ENCODE peak calls at places on chromosome 3, in eight cellular contexts. I is T-helper 1 cell, Y is NT2/D1, E is amniotic stem cell, F is GM23248, T is fibroblast of the conjunctiva, K is A172, Q is T-cell. D is an unnamed sample.

GRCh38 chr3:189500299-189500698 is 130.9 kb upstream of the TP63 start:
- DNase-seq in K (no peak), I (no peak), T (no peak), Y (no peak), E (no peak), F (no peak), Q (no peak), D (no peak)

GRCh38 chr3:64454179-64454578 is 228.9 kb upstream of the PRICKLE2 start:
- DNase-seq in F (peak; percentile 76), T (no peak), Q (no peak), Y (no peak), I (peak; percentile 14), E (no peak), K (peak; percentile 44), D (no peak)

GRCh38 chr3:134423153-134423552 is 48.9 kb upstream of the AMOTL2 start:
- DNase-seq in K (peak; percentile 70), Q (no peak), E (no peak), Y (no peak), F (peak; percentile 39), T (no peak), I (no peak), D (peak; percentile 51)

GRCh38 chr3:43290961-43291360 is 4.6 kb downstream of the SNRK start:
- DNase-seq in I (peak; percentile 29), Q (no peak), E (no peak), K (no peak), T (no peak), Y (no peak), F (peak; percentile 23), D (no peak)

GRCh38 chr3:40847571-40847992 is 322.8 kb downstream of the ZNF621 start:
- DNase-seq in E (no peak), I (no peak), F (no peak), T (no peak), K (peak; percentile 55), Y (peak; percentile 93), Q (no peak), D (peak; percentile 82)

GRCh38 chr3:123799544-123800351 is 84.4 kb downstream of the MYLK start:
- DNase-seq in T (no peak), Q (no peak), E (peak; percentile 47), Y (no peak), I (no peak), F (peak; percentile 90), K (no peak), D (peak; percentile 89)

GRCh38 chr3:151319613-151320012 is 3.0 kb upstream of the GPR87 start:
- DNase-seq in Q (no peak), I (no peak), Y (no peak), T (no peak), K (no peak), E (no peak), F (peak; percentile 57), D (no peak)

GRCh38 chr3:141498592-141499223 is 11.9 kb downstream of the RASA2 start:
- DNase-seq in E (no peak), K (peak; percentile 35), F (no peak), T (no peak), Q (peak; percentile 90), Y (no peak), I (peak; percentile 98), D (no peak)

GRCh38 chr3:4401441-4401840 is 65.6 kb downstream of the SUMF1 start:
- DNase-seq in F (no peak), I (peak; percentile 13), K (no peak), Y (no peak), E (no peak), T (no peak), Q (no peak), D (no peak)

GRCh38 chr3:47780727-47781325 is 867 bp downstream of the SMARCC1 start:
- DNase-seq in E (no peak), T (no peak), F (peak; percentile 59), K (peak; percentile 26), I (peak; percentile 9), Y (no peak), Q (no peak), D (no peak)

GRCh38 chr3:65438096-65438495 is 600.6 kb downstream of the MAGI1 start:
- DNase-seq in I (no peak), F (no peak), Q (no peak), Y (no peak), K (no peak), T (no peak), E (no peak), D (no peak)

GRCh38 chr3:55329849-55330248 is 157.3 kb downstream of the WNT5A start:
- DNase-seq in I (no peak), E (peak; percentile 85), Q (no peak), Y (no peak), K (peak; percentile 81), T (peak; percentile 84), F (peak; percentile 96), D (no peak)

GRCh38 chr3:14463330-14464216 is 61.2 kb downstream of the SLC6A6 start:
- DNase-seq in I (no peak), E (no peak), Q (no peak), Y (no peak), T (no peak), K (no peak), F (no peak), D (peak; percentile 79)

GRCh38 chr3:133362539-133362938 is 37.3 kb upstream of the BFSP2 start:
- DNase-seq in Q (no peak), F (no peak), T (no peak), E (no peak), Y (no peak), K (no peak), I (no peak), D (peak; percentile 35)

GRCh38 chr3:12906141-12906915 is 65.0 kb upstream of the RPL32 start:
- DNase-seq in T (no peak), Q (no peak), E (no peak), K (no peak), Y (no peak), F (no peak), I (no peak), D (no peak)

GRCh38 chr3:127162947-127163645 is 29.8 kb upstream of the PRR23E start:
- DNase-seq in T (no peak), F (no peak), Y (no peak), I (no peak), E (no peak), Q (no peak), K (peak; percentile 10), D (peak; percentile 90)

GRCh38 chr3:120203016-120203415 is 82.0 kb downstream of the GPR156 start:
- DNase-seq in Q (no peak), T (peak; percentile 81), E (no peak), F (peak; percentile 91), K (peak; percentile 57), Y (no peak), I (no peak), D (no peak)

GRCh38 chr3:64668582-64669510 is 19.0 kb downstream of the ADAMTS9 start:
- DNase-seq in Q (no peak), Y (no peak), F (no peak), I (no peak), K (no peak), T (no peak), E (no peak), D (no peak)

GRCh38 chr3:171514466-171514865 is 54.3 kb upstream of the TNIK start:
- DNase-seq in I (no peak), Q (no peak), F (peak; percentile 8), Y (no peak), K (no peak), E (no peak), T (no peak), D (no peak)